ENCODE peak calls at places on chromosomes 11 and 22, in five cellular contexts. R, E, X, K and L are unnamed samples.

GRCh38 chr11:34274712-34275398 is 83.0 kb downstream of the ABTB2 start:
- DNase-seq in R (no peak), E (peak), X (no peak), K (no peak), L (no peak)

GRCh38 chr22:28855355-28856094 is 27.8 kb upstream of the ZNRF3 start:
- DNase-seq in R (peak), E (peak), X (peak), K (peak), L (peak)

GRCh38 chr11:27285761-27286160 is 77.3 kb downstream of the CCDC34 start:
- DNase-seq in R (no peak), E (no peak), X (no peak), K (no peak), L (no peak)

GRCh38 chr11:58330861-58331260 is 28.0 kb downstream of the OR5B17 start:
- DNase-seq in R (no peak), E (no peak), X (no peak), K (no peak), L (no peak)

GRCh38 chr11:127609025-127609788 is 608.6 kb upstream of the KIRREL3 start:
- DNase-seq in R (no peak), E (no peak), X (no peak), K (no peak), L (no peak)

GRCh38 chr22:38479096-38479840 is 11.4 kb downstream of the KDELR3 start:
- DNase-seq in R (no peak), E (no peak), X (no peak), K (no peak), L (no peak)

GRCh38 chr11:38937709-38938108 is 2339.7 kb upstream of the RAG2 start:
- DNase-seq in R (no peak), E (no peak), X (no peak), K (no peak), L (no peak)

GRCh38 chr11:127275771-127276170 is 275.2 kb upstream of the KIRREL3 start:
- DNase-seq in R (no peak), E (no peak), X (no peak), K (no peak), L (no peak)

GRCh38 chr11:45671246-45672171 is 6.1 kb upstream of the CHST1 start:
- DNase-seq in R (no peak), E (no peak), X (no peak), K (no peak), L (no peak)
- TF ChIP-seq ESRRA in R (no peak), E (no peak), X (no peak), K (no peak), L (no peak)

GRCh38 chr11:61751384-61751783 is 1.1 kb upstream of the MYRF start:
- DNase-seq in R (no peak), E (no peak), X (peak), K (no peak), L (no peak)

GRCh38 chr11:61750631-61751273 is 1.7 kb upstream of the MYRF start:
- DNase-seq in R (no peak), E (no peak), X (no peak), K (no peak), L (no peak)

GRCh38 chr11:61753672-61754071 is 1.2 kb downstream of the MYRF start:
- DNase-seq in R (no peak), E (no peak), X (no peak), K (no peak), L (no peak)

GRCh38 chr11:61752925-61753551 is 602 bp downstream of the MYRF start:
- DNase-seq in R (no peak), E (no peak), X (no peak), K (peak), L (no peak)

GRCh38 chr11:61752117-61752924 is at the start of gene MYRF:
- DNase-seq in R (peak), E (peak), X (no peak), K (peak), L (no peak)
- TF ChIP-seq ESRRA in R (no peak), E (no peak), X (no peak), K (no peak), L (no peak)

GRCh38 chr11:131674051-131674755 is 303.8 kb downstream of the NTM start:
- DNase-seq in R (peak), E (peak), X (peak), K (peak), L (no peak)
- TF ChIP-seq ESRRA in R (no peak), E (no peak), X (no peak), K (no peak), L (no peak)

GRCh38 chr22:23182289-23183106 is 2.2 kb downstream of the BCR start:
- DNase-seq in R (no peak), E (no peak), X (no peak), K (peak), L (peak)
- TF ChIP-seq ESRRA in R (no peak), E (no peak), X (no peak), K (no peak), L (no peak)

GRCh38 chr11:114426280-114426679 is 13.0 kb upstream of the REXO2 start:
- DNase-seq in R (no peak), E (no peak), X (no peak), K (no peak), L (no peak)
- TF ChIP-seq ESRRA in R (no peak), E (no peak), X (no peak), K (no peak), L (no peak)

GRCh38 chr11:94639901-94640721 is 72.9 kb downstream of the PIWIL4 start:
- DNase-seq in R (no peak), E (no peak), X (no peak), K (peak), L (no peak)

GRCh38 chr11:94636388-94636787 is 69.2 kb downstream of the PIWIL4 start:
- DNase-seq in R (no peak), E (no peak), X (no peak), K (no peak), L (no peak)

GRCh38 chr11:94638902-94639373 is 71.8 kb downstream of the PIWIL4 start:
- DNase-seq in R (no peak), E (no peak), X (no peak), K (no peak), L (no peak)

GRCh38 chr11:94641167-94641761 is 74.1 kb downstream of the PIWIL4 start:
- DNase-seq in R (no peak), E (no peak), X (no peak), K (no peak), L (no peak)

GRCh38 chr11:94638278-94638901 is 71.2 kb downstream of the PIWIL4 start:
- DNase-seq in R (no peak), E (no peak), X (no peak), K (no peak), L (no peak)
- TF ChIP-seq ESRRA in R (no peak), E (no peak), X (no peak), K (no peak), L (no peak)

GRCh38 chr11:77884186-77884828 is 63.4 kb downstream of the AAMDC start:
- DNase-seq in R (no peak), E (no peak), X (no peak), K (no peak), L (no peak)
- TF ChIP-seq ESRRA in R (no peak), E (no peak), X (no peak), K (no peak), L (no peak)

GRCh38 chr11:92269021-92269420 is 44.4 kb downstream of the FAT3 start:
- DNase-seq in R (no peak), E (peak), X (peak), K (no peak), L (no peak)
- TF ChIP-seq ESRRA in R (no peak), E (no peak), X (no peak), K (no peak), L (no peak)